ENCODE peak calls at places on chromosomes 13 and 19, in nine cellular contexts. X is mesendoderm; R is effector memory CD4-positive, alpha-beta T cell; T is endothelial cell of umbilical vein; N is brain microvascular endothelial cell; Q is HCT116; H is neural progenitor cell; S is body of pancreas; I is right lobe of liver. O is an unnamed sample.

GRCh38 chr13:45409993-45410392 is 8.2 kb downstream of the SLC25A30 start:
- DNase-seq in X (no peak), R (no peak), T (no peak), N (no peak), Q (no peak), H (no peak), S (no peak), I (no peak), O (no peak)

GRCh38 chr19:764301-764700 is 13.4 kb downstream of the MISP start:
- DNase-seq in X (no peak), R (no peak), T (no peak), N (no peak), Q (no peak), H (no peak), S (no peak), I (no peak), O (no peak)

GRCh38 chr19:39506598-39506943 is 7.8 kb downstream of the DLL3 start:
- DNase-seq in X (no peak), R (no peak), T (no peak), N (no peak), Q (no peak), H (no peak), S (no peak), I (no peak), O (no peak)

GRCh38 chr13:99702687-99703319 is 201.5 kb downstream of the TM9SF2 start:
- DNase-seq in X (no peak), R (no peak), T (no peak), N (no peak), Q (no peak), H (peak; percentile 29), S (no peak), I (no peak), O (no peak)

GRCh38 chr13:101325423-101325822 is 90.9 kb downstream of the NALCN start:
- DNase-seq in X (no peak), R (no peak), T (no peak), N (no peak), Q (no peak), H (peak; percentile 87), S (no peak), I (no peak), O (no peak)

GRCh38 chr19:18425515-18426415 is 6.6 kb downstream of the SSBP4 start:
- DNase-seq in X (no peak), R (no peak), T (no peak), N (peak; percentile 52), Q (no peak), H (no peak), S (no peak), I (no peak), O (no peak)

GRCh38 chr19:35348909-35349611 is 1.4 kb downstream of the FFAR1 start:
- DNase-seq in X (no peak), R (no peak), T (no peak), N (no peak), Q (no peak), H (peak; percentile 40), S (peak; percentile 12), I (peak; percentile 40), O (no peak)

GRCh38 chr13:96994030-96994848 is at the start of gene OXGR1:
- DNase-seq in X (peak; percentile 25), R (no peak), T (no peak), N (no peak), Q (no peak), H (peak; percentile 36), S (peak; percentile 13), I (no peak), O (no peak)

GRCh38 chr19:29084266-29084665 is 128.7 kb downstream of the UQCRFS1 start:
- DNase-seq in X (peak; percentile 40), R (no peak), T (no peak), N (no peak), Q (no peak), H (peak; percentile 46), S (no peak), I (no peak), O (no peak)

GRCh38 chr13:99312493-99312883 is 5.3 kb upstream of the GPR183 start:
- DNase-seq in X (no peak), R (no peak), T (no peak), N (peak; percentile 93), Q (no peak), H (no peak), S (peak; percentile 37), I (no peak), O (no peak)

GRCh38 chr13:105466376-105466775 is 1069.1 kb downstream of the EFNB2 start:
- DNase-seq in X (peak; percentile 66), R (no peak), T (no peak), N (no peak), Q (no peak), H (peak; percentile 62), S (no peak), I (no peak), O (no peak)

GRCh38 chr13:43411741-43412140 is 375.0 kb downstream of the ENOX1 start:
- DNase-seq in X (no peak), R (no peak), T (no peak), N (no peak), Q (no peak), H (no peak), S (no peak), I (no peak), O (no peak)

GRCh38 chr13:112712451-112712881 is 22.6 kb downstream of the ATP11A start:
- DNase-seq in X (no peak), R (no peak), T (no peak), N (no peak), Q (no peak), H (no peak), S (no peak), I (peak; percentile 44), O (no peak)

GRCh38 chr13:24632382-24633121 is 47.7 kb upstream of the ATP12A start:
- DNase-seq in X (no peak), R (no peak), T (no peak), N (no peak), Q (no peak), H (no peak), S (no peak), I (no peak), O (no peak)

GRCh38 chr19:15354557-15355296 is 22.4 kb upstream of the BRD4 start:
- DNase-seq in X (no peak), R (no peak), T (no peak), N (no peak), Q (no peak), H (no peak), S (no peak), I (no peak), O (no peak)

DNA sequence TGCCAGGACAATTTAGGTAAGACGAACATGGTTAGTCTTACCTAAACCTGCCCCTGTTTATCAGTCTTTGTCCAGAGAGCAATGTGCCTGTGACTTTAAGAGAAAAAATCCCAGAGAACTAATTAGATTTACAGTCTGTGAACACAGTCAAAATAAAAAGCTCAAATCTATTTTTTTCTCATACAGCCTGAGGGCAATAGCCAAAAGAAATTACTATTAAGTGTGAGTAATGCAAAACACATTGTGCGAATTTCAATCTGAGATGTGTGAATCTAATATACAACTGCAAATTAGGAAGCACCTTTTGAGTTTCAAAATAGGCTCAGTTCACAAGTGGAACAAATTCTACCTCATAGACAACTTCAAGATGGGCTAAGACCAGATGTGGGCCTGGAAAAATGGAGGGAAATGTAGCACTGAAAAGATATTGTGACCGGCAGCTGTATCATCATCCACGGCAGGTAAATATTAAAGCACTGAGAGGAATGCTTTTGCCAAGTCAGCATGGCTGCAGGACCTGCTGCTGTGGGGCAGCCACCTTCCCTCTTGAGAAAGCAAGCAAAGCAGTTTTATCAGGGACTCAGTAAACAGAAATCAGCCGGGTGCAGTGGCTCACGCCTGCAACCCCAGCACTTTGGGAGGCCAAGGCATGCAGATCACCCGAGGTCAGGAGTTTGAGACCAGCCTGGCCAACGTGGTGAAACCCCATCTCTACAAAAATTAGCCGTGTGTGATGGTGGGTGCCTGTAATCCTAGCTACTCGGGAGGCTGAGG is 114.8 kb downstream of the KATNAL1 start:
- DNase-seq in X (no peak), R (no peak), T (no peak), N (no peak), Q (no peak), H (no peak), S (no peak), I (no peak), O (no peak)
- H3K27ac ChIP-seq in X (no peak overlapping the region), R (no peak overlapping the region), T (no peak overlapping the region), N (no peak overlapping the region), Q (no peak overlapping the region), H (no peak overlapping the region), S (no peak overlapping the region), I (no peak overlapping the region), O (no peak overlapping the region)

DNA sequence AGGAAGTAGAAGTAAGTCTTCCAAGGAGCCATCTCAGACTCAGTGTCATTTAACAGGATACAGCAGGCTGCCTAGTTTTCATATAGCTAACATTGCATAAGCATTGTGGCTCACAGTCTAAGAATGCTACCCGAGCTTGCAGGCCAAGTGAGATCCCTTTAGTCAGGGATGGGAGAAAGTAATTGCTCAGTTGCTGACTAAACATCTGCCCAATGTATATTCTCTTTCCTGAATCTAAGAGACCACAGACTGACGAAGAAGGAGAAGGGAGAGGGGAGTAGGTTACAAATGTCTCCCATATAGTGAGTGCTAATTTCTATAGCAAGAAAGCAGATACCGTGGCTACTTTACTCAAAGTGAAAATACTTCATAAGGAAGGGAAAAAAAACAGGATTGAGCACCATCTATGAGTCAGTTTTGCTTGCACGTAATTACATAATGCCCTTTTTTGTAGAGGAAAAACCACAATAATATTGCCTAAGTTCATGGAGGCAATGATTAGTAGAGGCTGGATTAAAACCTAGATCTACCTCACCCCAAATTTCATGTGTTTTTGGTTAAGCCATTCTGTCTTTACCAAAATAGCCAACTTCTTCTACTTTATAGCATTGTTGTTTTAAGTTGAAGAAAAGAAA is 454.0 kb downstream of the COG6 start:
- DNase-seq in X (no peak), R (no peak), T (no peak), N (peak; percentile 96), Q (no peak), H (no peak), S (no peak), I (no peak), O (no peak)
- H3K4me3 ChIP-seq in X (no peak overlapping the region), R (no peak overlapping the region), T (no peak overlapping the region), N (no peak overlapping the region), Q (no peak overlapping the region), H (no peak overlapping the region), S (no peak overlapping the region), I (no peak overlapping the region), O (no peak overlapping the region)

GRCh38 chr13:40922437-40923040 is 96.6 kb downstream of the ELF1 start:
- DNase-seq in X (peak; percentile 8), R (no peak), T (no peak), N (no peak), Q (no peak), H (peak; percentile 11), S (no peak), I (peak; percentile 77), O (no peak)
- H3K27ac ChIP-seq in X (no peak overlapping the region), R (no peak overlapping the region), T (no peak overlapping the region), N (no peak overlapping the region), Q (no peak overlapping the region), H (no peak overlapping the region), S (no peak overlapping the region), I (peak overlapping the region; percentile 56), O (no peak overlapping the region)

DNA sequence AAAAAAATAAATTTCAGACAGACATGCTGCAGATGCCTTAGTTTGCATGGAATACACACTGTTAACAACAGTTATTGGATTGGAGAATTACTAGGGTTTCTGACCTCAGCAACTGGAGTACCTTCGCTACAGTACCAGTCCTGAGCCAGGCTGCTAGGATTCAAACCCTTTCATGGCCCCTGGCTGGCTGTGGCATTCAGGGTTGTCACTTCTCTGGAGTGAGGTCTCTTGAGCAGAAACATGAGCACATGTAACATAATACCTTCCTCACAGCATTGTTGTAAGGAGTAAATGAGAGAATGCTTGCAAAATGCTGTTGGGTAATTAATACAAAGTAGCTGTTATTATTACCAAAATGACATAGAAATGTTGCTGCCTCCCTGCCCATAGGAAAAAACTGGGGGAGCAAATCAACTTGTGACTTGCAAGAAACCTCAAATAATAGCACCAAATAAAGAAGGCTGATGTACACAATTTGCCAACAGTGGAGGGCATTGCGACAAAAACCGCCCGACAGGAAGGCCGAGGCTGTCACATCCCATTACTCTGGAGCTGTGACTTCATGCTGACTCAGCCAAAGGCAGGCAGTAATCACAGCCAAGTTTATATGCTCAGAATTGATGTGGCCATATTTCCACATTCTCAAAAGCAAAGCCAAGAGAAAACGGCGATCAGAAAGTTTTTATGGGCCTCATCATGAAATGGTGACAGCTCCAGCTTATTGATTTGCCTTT is 100.4 kb downstream of the RFC3 start:
- DNase-seq in X (no peak), R (no peak), T (peak; percentile 28), N (peak; percentile 71), Q (no peak), H (peak; percentile 10), S (no peak), I (peak; percentile 50), O (no peak)
- H3K4me3 ChIP-seq in X (no peak overlapping the region), R (no peak overlapping the region), T (no peak overlapping the region), N (no peak overlapping the region), Q (no peak overlapping the region), H (no peak overlapping the region), S (no peak overlapping the region), I (no peak overlapping the region), O (no peak overlapping the region)

O was measured in CD4-positive, alpha-beta memory T cell.